ENCODE peak calls at places on chromosome 4, in eight cellular contexts. I is brain microvascular endothelial cell; N is CD4-positive, alpha-beta T cell; P is hepatocyte; Y is fibroblast of the aortic adventitia; K is activated CD8-positive, alpha-beta T cell treated with anti-CD3 and anti-CD28 coated beads for 36 hours; D is glutamatergic neuron; E is mammary epithelial cell. L is an unnamed sample.

GRCh38 chr4:174334628-174335027 is 50.9 kb downstream of the CEP44 start:
- DNase-seq in P (no peak), I (no peak), K (no peak), E (peak; percentile 93), N (no peak), D (no peak), Y (no peak), L (no peak)

GRCh38 chr4:11408569-11408968 is 20.1 kb downstream of the HS3ST1 start:
- DNase-seq in K (no peak), I (no peak), E (no peak), Y (no peak), D (no peak), P (no peak), N (no peak), L (no peak)

GRCh38 chr4:109728385-109728784 is 1.5 kb downstream of the PLA2G12A start:
- DNase-seq in I (no peak), D (no peak), Y (no peak), K (no peak), E (no peak), P (no peak), N (no peak), L (no peak)

GRCh38 chr4:38462659-38463058 is 201.3 kb upstream of the KLF3 start:
- DNase-seq in P (no peak), Y (no peak), E (no peak), N (no peak), K (no peak), D (no peak), I (no peak), L (no peak)

GRCh38 chr4:52377563-52377962 is 281.5 kb downstream of the USP46 start:
- DNase-seq in P (no peak), N (no peak), Y (no peak), I (no peak), K (no peak), E (no peak), D (peak; percentile 36), L (no peak)

GRCh38 chr4:25787891-25788331 is 74.9 kb downstream of the SEL1L3 start:
- DNase-seq in I (no peak), K (no peak), N (no peak), Y (peak; percentile 9), E (no peak), D (no peak), P (no peak), L (no peak)

GRCh38 chr4:97656034-97656720 is 487.1 kb downstream of the STPG2 start:
- DNase-seq in I (peak; percentile 77), E (peak; percentile 96), N (no peak), D (no peak), Y (peak; percentile 81), K (no peak), P (peak; percentile 23), L (no peak)

GRCh38 chr4:81030617-81031388 is at the start of gene BMP3:
- DNase-seq in N (no peak), I (no peak), Y (peak; percentile 29), K (peak; percentile 3), E (peak; percentile 25), P (peak; percentile 40), D (peak; percentile 62), L (peak; percentile 75)

GRCh38 chr4:185834778-185835177 is 22.8 kb upstream of the SORBS2 start:
- DNase-seq in N (no peak), P (no peak), Y (no peak), D (no peak), E (no peak), K (no peak), I (no peak), L (no peak)

GRCh38 chr4:25937801-25938200 is 23.8 kb downstream of the SMIM20 start:
- DNase-seq in K (no peak), Y (peak; percentile 90), D (no peak), P (no peak), I (no peak), E (no peak), N (no peak), L (no peak)

GRCh38 chr4:140296871-140297570 is 76.4 kb upstream of the SCOC start:
- DNase-seq in Y (no peak), N (no peak), E (peak; percentile 54), K (no peak), D (peak; percentile 28), I (no peak), P (peak; percentile 77), L (no peak)
- TF ChIP-seq CTCF in Y (no peak), N (no peak), E (no peak), K (no peak), D (no peak), I (no peak), P (no peak), L (no peak)

GRCh38 chr4:73523126-73523525 is 41.6 kb downstream of the AFM start:
- DNase-seq in K (no peak), D (no peak), P (no peak), N (no peak), E (no peak), I (no peak), Y (no peak), L (no peak)

GRCh38 chr4:73525611-73526010 is 44.1 kb downstream of the AFM start:
- DNase-seq in I (no peak), E (no peak), N (no peak), P (no peak), D (no peak), K (no peak), Y (no peak), L (no peak)

GRCh38 chr4:73518340-73518739 is 36.8 kb downstream of the AFM start:
- DNase-seq in N (no peak), I (no peak), K (no peak), P (no peak), E (no peak), D (no peak), Y (no peak), L (no peak)

DNA sequence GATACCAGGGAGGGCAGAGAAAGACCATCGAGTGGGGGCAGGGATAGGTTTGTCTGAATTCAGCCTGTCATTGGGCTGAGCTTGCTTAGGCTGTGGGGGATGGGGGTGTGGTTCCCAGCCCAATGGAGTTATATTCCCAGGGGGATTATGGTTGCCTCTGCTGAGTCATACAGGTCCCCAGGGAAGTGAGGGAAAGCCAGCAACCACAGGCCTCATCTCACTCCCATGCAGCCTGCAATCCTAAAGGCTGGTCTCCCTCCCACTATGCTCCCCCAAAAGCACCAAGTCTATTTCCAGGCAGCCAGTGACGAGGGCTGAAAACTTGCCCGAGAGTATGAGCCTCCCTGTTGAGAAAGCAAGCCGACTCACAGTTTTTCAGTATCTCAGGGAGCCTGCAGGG is 39.3 kb downstream of the AFM start:
- DNase-seq in N (no peak), P (peak; percentile 12), K (no peak), Y (peak; percentile 96), I (peak; percentile 86), E (no peak), D (no peak), L (no peak)
- TF ChIP-seq CTCF in N (no peak), P (no peak), K (no peak), Y (no peak), I (peak; percentile 24), E (no peak), D (no peak), L (no peak)

GRCh38 chr4:67892253-67892652 is 8.5 kb upstream of the TMPRSS11D start:
- DNase-seq in Y (no peak), D (no peak), I (no peak), E (peak; percentile 56), K (no peak), P (no peak), N (no peak), L (no peak)

GRCh38 chr4:67891645-67892044 is 7.8 kb upstream of the TMPRSS11D start:
- DNase-seq in I (no peak), K (no peak), N (no peak), P (no peak), Y (no peak), D (no peak), E (no peak), L (no peak)

GRCh38 chr4:67896421-67897065 is 12.7 kb upstream of the TMPRSS11D start:
- DNase-seq in Y (no peak), E (no peak), P (no peak), K (no peak), N (no peak), D (no peak), I (no peak), L (no peak)

GRCh38 chr4:67897686-67898085 is 13.9 kb upstream of the TMPRSS11D start:
- DNase-seq in P (no peak), E (no peak), N (no peak), K (no peak), I (no peak), D (no peak), Y (no peak), L (no peak)

GRCh38 chr4:67892905-67893304 is 9.1 kb upstream of the TMPRSS11D start:
- DNase-seq in E (no peak), Y (no peak), I (no peak), K (no peak), P (no peak), D (no peak), N (no peak), L (no peak)
- TF ChIP-seq CTCF in E (peak; percentile 29), Y (peak; percentile 10), I (peak; percentile 41), K (no peak), P (no peak), D (no peak), N (no peak), L (no peak)

GRCh38 chr4:183397741-183398297 is 46.6 kb upstream of the CDKN2AIP start:
- DNase-seq in E (no peak), P (no peak), Y (no peak), N (no peak), K (no peak), D (no peak), I (no peak), L (no peak)

GRCh38 chr4:183400035-183400434 is 44.4 kb upstream of the CDKN2AIP start:
- DNase-seq in N (no peak), E (no peak), Y (no peak), K (no peak), P (no peak), I (no peak), D (no peak), L (no peak)

GRCh38 chr4:183399166-183399565 is 45.3 kb upstream of the CDKN2AIP start:
- DNase-seq in N (no peak), D (no peak), E (no peak), Y (no peak), K (no peak), I (no peak), P (no peak), L (no peak)

GRCh38 chr4:183399616-183400015 is 44.8 kb upstream of the CDKN2AIP start:
- DNase-seq in D (no peak), I (no peak), Y (no peak), N (no peak), K (no peak), E (no peak), P (no peak), L (no peak)

DNA sequence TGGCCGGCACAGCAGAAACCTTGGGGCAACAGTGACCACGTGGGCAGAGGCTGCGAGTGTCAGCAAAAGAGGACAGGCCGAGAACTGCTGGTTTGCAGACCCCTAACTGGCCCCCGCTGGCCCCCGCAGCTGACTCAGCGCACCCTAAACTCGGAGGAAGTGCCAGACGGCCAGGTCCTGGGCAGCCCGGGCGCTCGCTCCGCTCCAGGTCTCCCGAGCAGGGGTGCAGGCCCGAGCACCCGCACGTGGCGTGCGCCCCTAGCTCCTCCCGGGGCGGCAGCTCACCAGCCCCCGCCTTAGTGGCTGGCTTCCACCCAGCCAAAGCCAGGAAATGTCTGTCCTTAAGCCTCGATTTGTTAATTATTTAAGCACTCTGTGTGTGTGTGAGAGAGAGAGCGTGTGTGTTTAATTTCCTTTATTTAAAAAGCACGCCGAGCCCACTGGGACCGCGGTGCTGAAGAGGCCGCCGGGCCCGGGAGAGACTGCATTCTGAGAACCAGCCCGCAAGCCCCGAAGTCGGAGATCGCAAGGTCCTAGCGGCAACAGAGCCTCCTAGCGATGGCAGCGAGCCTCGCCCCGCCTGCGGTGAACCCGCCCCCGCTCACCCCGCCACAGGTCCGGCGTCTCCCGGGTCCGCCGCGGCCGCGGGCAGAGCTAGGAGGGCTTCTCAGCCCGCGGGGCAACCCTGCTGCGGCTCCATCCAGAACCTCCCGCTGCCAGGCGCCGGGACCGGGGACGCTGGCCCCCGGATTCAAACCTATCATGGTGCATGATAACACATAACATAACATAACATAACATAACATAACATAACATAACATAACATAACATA is 45.9 kb upstream of the CDKN2AIP start:
- DNase-seq in N (peak; percentile 48), K (peak; percentile 80), P (peak; percentile 88), Y (peak; percentile 64), E (peak; percentile 59), I (peak; percentile 62), D (peak; percentile 83), L (peak; percentile 83)
- TF ChIP-seq CTCF in N (peak; percentile 69), K (peak; percentile 47), P (peak; percentile 57), Y (peak; percentile 65), E (peak; percentile 83), I (peak; percentile 71), D (no peak), L (peak; percentile 71)